ENCODE peak calls at places on chromosome 4, in ten cellular contexts. One of them, this sample, is unnamed.

GRCh38 chr4:1218892-1219552 is 29.9 kb downstream of the CTBP1 start:
- DNase-seq in right cardiac atrium: no peak
- DNase-seq in tibial artery: no peak
- DNase-seq in NCI-H82: no peak
- DNase-seq in HEK293T: no peak
- DNase-seq in left ventricle myocardium inferior: no peak
- DNase-seq in LNCaP clone FGC: no peak
- DNase-seq in stimulated activated CD4-positive, alpha-beta T cell treated with anti-CD3 and anti-CD28 coated beads, Interleukin-4, amount 100 ng/mL, for 48 hours: no peak
- DNase-seq in stomach: no peak
- DNase-seq in heart left ventricle: no peak
- DNase-seq in this sample: no peak

GRCh38 chr4:176534566-176534965 is 214.8 kb downstream of the SPCS3 start:
- DNase-seq in heart left ventricle: no peak
- DNase-seq in right cardiac atrium: no peak
- DNase-seq in tibial artery: no peak
- DNase-seq in stimulated activated CD4-positive, alpha-beta T cell treated with anti-CD3 and anti-CD28 coated beads, Interleukin-4, amount 100 ng/mL, for 48 hours: no peak
- DNase-seq in NCI-H82: no peak
- DNase-seq in LNCaP clone FGC: no peak
- DNase-seq in stomach: no peak
- DNase-seq in HEK293T: no peak
- DNase-seq in left ventricle myocardium inferior: no peak
- DNase-seq in this sample: no peak

GRCh38 chr4:40628888-40629287 is 776 bp downstream of the RBM47 start:
- DNase-seq in stimulated activated CD4-positive, alpha-beta T cell treated with anti-CD3 and anti-CD28 coated beads, Interleukin-4, amount 100 ng/mL, for 48 hours: no peak
- DNase-seq in HEK293T: no peak
- DNase-seq in NCI-H82: peak; percentile 6
- DNase-seq in right cardiac atrium: no peak
- DNase-seq in heart left ventricle: no peak
- DNase-seq in LNCaP clone FGC: no peak
- DNase-seq in left ventricle myocardium inferior: no peak
- DNase-seq in tibial artery: no peak
- DNase-seq in stomach: no peak
- DNase-seq in this sample: no peak

GRCh38 chr4:121112530-121112929 is 40.2 kb upstream of the NDNF start:
- DNase-seq in LNCaP clone FGC: no peak
- DNase-seq in stomach: no peak
- DNase-seq in heart left ventricle: no peak
- DNase-seq in left ventricle myocardium inferior: no peak
- DNase-seq in right cardiac atrium: no peak
- DNase-seq in HEK293T: no peak
- DNase-seq in NCI-H82: no peak
- DNase-seq in tibial artery: no peak
- DNase-seq in stimulated activated CD4-positive, alpha-beta T cell treated with anti-CD3 and anti-CD28 coated beads, Interleukin-4, amount 100 ng/mL, for 48 hours: no peak
- DNase-seq in this sample: no peak

GRCh38 chr4:105548483-105548882 is 3.9 kb upstream of the ARHGEF38 start:
- DNase-seq in NCI-H82: no peak
- DNase-seq in left ventricle myocardium inferior: no peak
- DNase-seq in HEK293T: no peak
- DNase-seq in stomach: no peak
- DNase-seq in LNCaP clone FGC: no peak
- DNase-seq in tibial artery: no peak
- DNase-seq in heart left ventricle: no peak
- DNase-seq in stimulated activated CD4-positive, alpha-beta T cell treated with anti-CD3 and anti-CD28 coated beads, Interleukin-4, amount 100 ng/mL, for 48 hours: no peak
- DNase-seq in right cardiac atrium: no peak
- DNase-seq in this sample: no peak

GRCh38 chr4:29540439-29541102 is 1179.6 kb upstream of the PCDH7 start:
- DNase-seq in heart left ventricle: no peak
- DNase-seq in left ventricle myocardium inferior: no peak
- DNase-seq in NCI-H82: no peak
- DNase-seq in stimulated activated CD4-positive, alpha-beta T cell treated with anti-CD3 and anti-CD28 coated beads, Interleukin-4, amount 100 ng/mL, for 48 hours: no peak
- DNase-seq in LNCaP clone FGC: no peak
- DNase-seq in tibial artery: no peak
- DNase-seq in HEK293T: no peak
- DNase-seq in right cardiac atrium: no peak
- DNase-seq in stomach: no peak
- DNase-seq in this sample: no peak

GRCh38 chr4:127261476-127261875 is 371.3 kb upstream of the INTU start:
- DNase-seq in stomach: no peak
- DNase-seq in right cardiac atrium: no peak
- DNase-seq in LNCaP clone FGC: peak; percentile 39
- DNase-seq in HEK293T: no peak
- DNase-seq in left ventricle myocardium inferior: no peak
- DNase-seq in heart left ventricle: no peak
- DNase-seq in stimulated activated CD4-positive, alpha-beta T cell treated with anti-CD3 and anti-CD28 coated beads, Interleukin-4, amount 100 ng/mL, for 48 hours: no peak
- DNase-seq in tibial artery: no peak
- DNase-seq in NCI-H82: no peak
- DNase-seq in this sample: no peak

GRCh38 chr4:165398570-165398969 is 19.8 kb downstream of the CPE start:
- DNase-seq in stomach: no peak
- DNase-seq in tibial artery: no peak
- DNase-seq in left ventricle myocardium inferior: no peak
- DNase-seq in right cardiac atrium: no peak
- DNase-seq in LNCaP clone FGC: peak; percentile 91
- DNase-seq in HEK293T: peak; percentile 80
- DNase-seq in NCI-H82: peak; percentile 99
- DNase-seq in heart left ventricle: no peak
- DNase-seq in stimulated activated CD4-positive, alpha-beta T cell treated with anti-CD3 and anti-CD28 coated beads, Interleukin-4, amount 100 ng/mL, for 48 hours: no peak
- DNase-seq in this sample: no peak

GRCh38 chr4:89496851-89497250 is 189.3 kb upstream of the GPRIN3 start:
- DNase-seq in heart left ventricle: no peak
- DNase-seq in tibial artery: no peak
- DNase-seq in NCI-H82: no peak
- DNase-seq in left ventricle myocardium inferior: no peak
- DNase-seq in stomach: no peak
- DNase-seq in stimulated activated CD4-positive, alpha-beta T cell treated with anti-CD3 and anti-CD28 coated beads, Interleukin-4, amount 100 ng/mL, for 48 hours: no peak
- DNase-seq in LNCaP clone FGC: no peak
- DNase-seq in HEK293T: no peak
- DNase-seq in right cardiac atrium: no peak
- DNase-seq in this sample: no peak

GRCh38 chr4:165656829-165657467 is 216.1 kb upstream of the TLL1 start:
- DNase-seq in right cardiac atrium: no peak
- DNase-seq in stomach: no peak
- DNase-seq in left ventricle myocardium inferior: no peak
- DNase-seq in NCI-H82: no peak
- DNase-seq in heart left ventricle: no peak
- DNase-seq in LNCaP clone FGC: peak; percentile 62
- DNase-seq in stimulated activated CD4-positive, alpha-beta T cell treated with anti-CD3 and anti-CD28 coated beads, Interleukin-4, amount 100 ng/mL, for 48 hours: no peak
- DNase-seq in tibial artery: no peak
- DNase-seq in HEK293T: no peak
- DNase-seq in this sample: no peak

GRCh38 chr4:120291541-120291940 is 224.9 kb upstream of the MAD2L1 start:
- DNase-seq in left ventricle myocardium inferior: no peak
- DNase-seq in heart left ventricle: no peak
- DNase-seq in LNCaP clone FGC: no peak
- DNase-seq in stimulated activated CD4-positive, alpha-beta T cell treated with anti-CD3 and anti-CD28 coated beads, Interleukin-4, amount 100 ng/mL, for 48 hours: no peak
- DNase-seq in HEK293T: no peak
- DNase-seq in stomach: no peak
- DNase-seq in tibial artery: no peak
- DNase-seq in right cardiac atrium: no peak
- DNase-seq in NCI-H82: peak; percentile 2
- DNase-seq in this sample: no peak

GRCh38 chr4:88356771-88357170 is 21.9 kb upstream of the HERC6 start:
- DNase-seq in left ventricle myocardium inferior: no peak
- DNase-seq in HEK293T: no peak
- DNase-seq in LNCaP clone FGC: no peak
- DNase-seq in tibial artery: no peak
- DNase-seq in right cardiac atrium: no peak
- DNase-seq in stimulated activated CD4-positive, alpha-beta T cell treated with anti-CD3 and anti-CD28 coated beads, Interleukin-4, amount 100 ng/mL, for 48 hours: no peak
- DNase-seq in heart left ventricle: no peak
- DNase-seq in NCI-H82: no peak
- DNase-seq in stomach: no peak
- DNase-seq in this sample: no peak

GRCh38 chr4:184114431-184114830 is 103.2 kb downstream of the ENPP6 start:
- DNase-seq in right cardiac atrium: no peak
- DNase-seq in left ventricle myocardium inferior: no peak
- DNase-seq in stimulated activated CD4-positive, alpha-beta T cell treated with anti-CD3 and anti-CD28 coated beads, Interleukin-4, amount 100 ng/mL, for 48 hours: no peak
- DNase-seq in stomach: no peak
- DNase-seq in LNCaP clone FGC: no peak
- DNase-seq in tibial artery: no peak
- DNase-seq in NCI-H82: no peak
- DNase-seq in heart left ventricle: no peak
- DNase-seq in HEK293T: no peak
- DNase-seq in this sample: no peak

GRCh38 chr4:177008071-177008835 is 215.5 kb upstream of the VEGFC start:
- DNase-seq in tibial artery: no peak
- DNase-seq in heart left ventricle: no peak
- DNase-seq in right cardiac atrium: no peak
- DNase-seq in stomach: no peak
- DNase-seq in HEK293T: no peak
- DNase-seq in stimulated activated CD4-positive, alpha-beta T cell treated with anti-CD3 and anti-CD28 coated beads, Interleukin-4, amount 100 ng/mL, for 48 hours: no peak
- DNase-seq in LNCaP clone FGC: no peak
- DNase-seq in left ventricle myocardium inferior: no peak
- DNase-seq in NCI-H82: no peak
- DNase-seq in this sample: no peak

GRCh38 chr4:138666366-138666765 is 349.2 kb upstream of the NOCT start:
- DNase-seq in left ventricle myocardium inferior: no peak
- DNase-seq in NCI-H82: no peak
- DNase-seq in tibial artery: no peak
- DNase-seq in right cardiac atrium: no peak
- DNase-seq in heart left ventricle: no peak
- DNase-seq in LNCaP clone FGC: no peak
- DNase-seq in stomach: no peak
- DNase-seq in stimulated activated CD4-positive, alpha-beta T cell treated with anti-CD3 and anti-CD28 coated beads, Interleukin-4, amount 100 ng/mL, for 48 hours: no peak
- DNase-seq in HEK293T: no peak
- DNase-seq in this sample: no peak

GRCh38 chr4:183722738-183723560 is 63.9 kb downstream of the TRAPPC11 start:
- DNase-seq in LNCaP clone FGC: no peak
- DNase-seq in stomach: peak; percentile 81
- DNase-seq in left ventricle myocardium inferior: peak; percentile 63
- DNase-seq in right cardiac atrium: peak; percentile 81
- DNase-seq in stimulated activated CD4-positive, alpha-beta T cell treated with anti-CD3 and anti-CD28 coated beads, Interleukin-4, amount 100 ng/mL, for 48 hours: peak; percentile 16
- DNase-seq in HEK293T: peak; percentile 19
- DNase-seq in heart left ventricle: peak; percentile 72
- DNase-seq in NCI-H82: peak; percentile 14
- DNase-seq in tibial artery: peak; percentile 33
- DNase-seq in this sample: no peak

GRCh38 chr4:156347412-156348075 is 393.9 kb upstream of the CTSO start:
- DNase-seq in stomach: no peak
- DNase-seq in NCI-H82: no peak
- DNase-seq in right cardiac atrium: no peak
- DNase-seq in heart left ventricle: no peak
- DNase-seq in LNCaP clone FGC: no peak
- DNase-seq in tibial artery: no peak
- DNase-seq in left ventricle myocardium inferior: no peak
- DNase-seq in stimulated activated CD4-positive, alpha-beta T cell treated with anti-CD3 and anti-CD28 coated beads, Interleukin-4, amount 100 ng/mL, for 48 hours: no peak
- DNase-seq in HEK293T: no peak
- DNase-seq in this sample: no peak

GRCh38 chr4:81482344-81482743 is 10.6 kb upstream of the RASGEF1B start:
- DNase-seq in stimulated activated CD4-positive, alpha-beta T cell treated with anti-CD3 and anti-CD28 coated beads, Interleukin-4, amount 100 ng/mL, for 48 hours: no peak
- DNase-seq in left ventricle myocardium inferior: no peak
- DNase-seq in LNCaP clone FGC: no peak
- DNase-seq in right cardiac atrium: no peak
- DNase-seq in tibial artery: no peak
- DNase-seq in heart left ventricle: no peak
- DNase-seq in stomach: no peak
- DNase-seq in NCI-H82: no peak
- DNase-seq in HEK293T: no peak
- DNase-seq in this sample: no peak

GRCh38 chr4:94929696-94930095 is 171.9 kb downstream of the BMPR1B start:
- DNase-seq in NCI-H82: no peak
- DNase-seq in heart left ventricle: no peak
- DNase-seq in stomach: no peak
- DNase-seq in LNCaP clone FGC: peak; percentile 79
- DNase-seq in stimulated activated CD4-positive, alpha-beta T cell treated with anti-CD3 and anti-CD28 coated beads, Interleukin-4, amount 100 ng/mL, for 48 hours: no peak
- DNase-seq in right cardiac atrium: no peak
- DNase-seq in tibial artery: no peak
- DNase-seq in left ventricle myocardium inferior: no peak
- DNase-seq in HEK293T: no peak
- DNase-seq in this sample: no peak

GRCh38 chr4:55030606-55031005 is 94.8 kb downstream of the KDR start:
- DNase-seq in stomach: no peak
- DNase-seq in NCI-H82: peak; percentile 95
- DNase-seq in tibial artery: no peak
- DNase-seq in HEK293T: no peak
- DNase-seq in LNCaP clone FGC: no peak
- DNase-seq in stimulated activated CD4-positive, alpha-beta T cell treated with anti-CD3 and anti-CD28 coated beads, Interleukin-4, amount 100 ng/mL, for 48 hours: no peak
- DNase-seq in right cardiac atrium: no peak
- DNase-seq in left ventricle myocardium inferior: no peak
- DNase-seq in heart left ventricle: no peak
- DNase-seq in this sample: no peak

GRCh38 chr4:70992354-70992753 is 1.1 kb upstream of the DCK start:
- DNase-seq in heart left ventricle: no peak
- DNase-seq in left ventricle myocardium inferior: no peak
- DNase-seq in LNCaP clone FGC: peak; percentile 13
- DNase-seq in stomach: no peak
- DNase-seq in NCI-H82: peak; percentile 11
- DNase-seq in stimulated activated CD4-positive, alpha-beta T cell treated with anti-CD3 and anti-CD28 coated beads, Interleukin-4, amount 100 ng/mL, for 48 hours: no peak
- DNase-seq in tibial artery: no peak
- DNase-seq in right cardiac atrium: no peak
- DNase-seq in HEK293T: no peak
- DNase-seq in this sample: no peak

GRCh38 chr4:145545538-145546224 is 64.0 kb downstream of the SMAD1 start:
- DNase-seq in LNCaP clone FGC: peak; percentile 93
- DNase-seq in stomach: peak; percentile 43
- DNase-seq in stimulated activated CD4-positive, alpha-beta T cell treated with anti-CD3 and anti-CD28 coated beads, Interleukin-4, amount 100 ng/mL, for 48 hours: no peak
- DNase-seq in right cardiac atrium: no peak
- DNase-seq in NCI-H82: no peak
- DNase-seq in HEK293T: no peak
- DNase-seq in heart left ventricle: no peak
- DNase-seq in tibial artery: no peak
- DNase-seq in left ventricle myocardium inferior: no peak
- DNase-seq in this sample: peak; percentile 97

GRCh38 chr4:73815145-73815544 is 21.3 kb upstream of the CXCL6 start:
- DNase-seq in LNCaP clone FGC: no peak
- DNase-seq in stomach: no peak
- DNase-seq in left ventricle myocardium inferior: no peak
- DNase-seq in right cardiac atrium: no peak
- DNase-seq in NCI-H82: peak; percentile 6
- DNase-seq in HEK293T: no peak
- DNase-seq in tibial artery: no peak
- DNase-seq in stimulated activated CD4-positive, alpha-beta T cell treated with anti-CD3 and anti-CD28 coated beads, Interleukin-4, amount 100 ng/mL, for 48 hours: no peak
- DNase-seq in heart left ventricle: no peak
- DNase-seq in this sample: no peak

GRCh38 chr4:25843340-25844097 is 19.3 kb downstream of the SEL1L3 start:
- DNase-seq in stomach: peak; percentile 86
- DNase-seq in HEK293T: no peak
- DNase-seq in NCI-H82: no peak
- DNase-seq in stimulated activated CD4-positive, alpha-beta T cell treated with anti-CD3 and anti-CD28 coated beads, Interleukin-4, amount 100 ng/mL, for 48 hours: no peak
- DNase-seq in right cardiac atrium: peak; percentile 69
- DNase-seq in LNCaP clone FGC: no peak
- DNase-seq in heart left ventricle: peak; percentile 43
- DNase-seq in left ventricle myocardium inferior: peak; percentile 23
- DNase-seq in tibial artery: no peak
- DNase-seq in this sample: no peak

GRCh38 chr4:2068566-2068965 is 9.4 kb downstream of the NAT8L start:
- DNase-seq in NCI-H82: no peak
- DNase-seq in HEK293T: no peak
- DNase-seq in stimulated activated CD4-positive, alpha-beta T cell treated with anti-CD3 and anti-CD28 coated beads, Interleukin-4, amount 100 ng/mL, for 48 hours: no peak
- DNase-seq in right cardiac atrium: peak; percentile 58
- DNase-seq in tibial artery: no peak
- DNase-seq in left ventricle myocardium inferior: no peak
- DNase-seq in LNCaP clone FGC: no peak
- DNase-seq in heart left ventricle: peak; percentile 16
- DNase-seq in stomach: no peak
- DNase-seq in this sample: no peak

GRCh38 chr4:86846921-86847320 is 2.3 kb downstream of the SLC10A6 start:
- DNase-seq in stomach: no peak
- DNase-seq in right cardiac atrium: no peak
- DNase-seq in left ventricle myocardium inferior: no peak
- DNase-seq in tibial artery: no peak
- DNase-seq in heart left ventricle: no peak
- DNase-seq in LNCaP clone FGC: no peak
- DNase-seq in HEK293T: no peak
- DNase-seq in NCI-H82: no peak
- DNase-seq in stimulated activated CD4-positive, alpha-beta T cell treated with anti-CD3 and anti-CD28 coated beads, Interleukin-4, amount 100 ng/mL, for 48 hours: no peak
- DNase-seq in this sample: no peak

GRCh38 chr4:11949355-11949754 is 520.7 kb upstream of the HS3ST1 start:
- DNase-seq in tibial artery: no peak
- DNase-seq in stimulated activated CD4-positive, alpha-beta T cell treated with anti-CD3 and anti-CD28 coated beads, Interleukin-4, amount 100 ng/mL, for 48 hours: no peak
- DNase-seq in LNCaP clone FGC: no peak
- DNase-seq in heart left ventricle: no peak
- DNase-seq in right cardiac atrium: no peak
- DNase-seq in HEK293T: no peak
- DNase-seq in NCI-H82: no peak
- DNase-seq in stomach: no peak
- DNase-seq in left ventricle myocardium inferior: no peak
- DNase-seq in this sample: no peak

GRCh38 chr4:124526760-124527159 is 185.8 kb downstream of the ANKRD50 start:
- DNase-seq in stimulated activated CD4-positive, alpha-beta T cell treated with anti-CD3 and anti-CD28 coated beads, Interleukin-4, amount 100 ng/mL, for 48 hours: no peak
- DNase-seq in stomach: no peak
- DNase-seq in right cardiac atrium: no peak
- DNase-seq in HEK293T: no peak
- DNase-seq in heart left ventricle: no peak
- DNase-seq in LNCaP clone FGC: no peak
- DNase-seq in NCI-H82: no peak
- DNase-seq in left ventricle myocardium inferior: no peak
- DNase-seq in tibial artery: no peak
- DNase-seq in this sample: peak; percentile 2